ENCODE peak calls at places on chromosomes 7 and 10, in six cellular contexts. One of them, this sample, is unnamed. For H3K4me1, the result is how much of the 10 kb centered on the place peaks cover.

GRCh38 chr7:98879198-98879988 is 1.1 kb downstream of the TRRAP start:
- DNase-seq in endodermal cell: peak
- DNase-seq in sigmoid colon: no peak
- DNase-seq in endothelial cell of umbilical vein: no peak
- DNase-seq in HCT116: peak
- DNase-seq in Caco-2: peak
- DNase-seq in this sample: no peak

GRCh38 chr7:66050337-66050957 is 25.2 kb upstream of the ASL start:
- DNase-seq in Caco-2: no peak
- DNase-seq in endothelial cell of umbilical vein: no peak
- DNase-seq in sigmoid colon: no peak
- DNase-seq in HCT116: no peak
- DNase-seq in endodermal cell: no peak
- DNase-seq in this sample: no peak

GRCh38 chr10:57624066-57624465 is 643.6 kb downstream of the IPMK start:
- DNase-seq in Caco-2: no peak
- DNase-seq in HCT116: no peak
- DNase-seq in endothelial cell of umbilical vein: no peak
- DNase-seq in endodermal cell: no peak
- DNase-seq in sigmoid colon: no peak
- DNase-seq in this sample: no peak

GRCh38 chr7:97317575-97317974 is 200.1 kb downstream of the SDHAF3 start:
- DNase-seq in endodermal cell: no peak
- DNase-seq in endothelial cell of umbilical vein: no peak
- DNase-seq in HCT116: no peak
- DNase-seq in sigmoid colon: no peak
- DNase-seq in Caco-2: no peak
- DNase-seq in this sample: no peak

GRCh38 chr7:34991938-34992840 is 45.1 kb downstream of the DPY19L1 start:
- DNase-seq in Caco-2: no peak
- DNase-seq in HCT116: peak
- DNase-seq in endothelial cell of umbilical vein: peak
- DNase-seq in sigmoid colon: no peak
- DNase-seq in endodermal cell: no peak
- DNase-seq in this sample: no peak

GRCh38 chr7:16753932-16754571 is 497 bp downstream of the TSPAN13 start:
- DNase-seq in HCT116: no peak
- DNase-seq in endodermal cell: peak
- DNase-seq in Caco-2: peak
- DNase-seq in sigmoid colon: no peak
- DNase-seq in endothelial cell of umbilical vein: peak
- DNase-seq in this sample: peak

GRCh38 chr7:84923348-84923747 is 263.5 kb downstream of the SEMA3D start:
- DNase-seq in Caco-2: no peak
- DNase-seq in endodermal cell: no peak
- DNase-seq in sigmoid colon: no peak
- DNase-seq in endothelial cell of umbilical vein: no peak
- DNase-seq in HCT116: no peak
- DNase-seq in this sample: no peak

GRCh38 chr10:6704891-6705290 is 124.8 kb upstream of the PRKCQ start:
- DNase-seq in endothelial cell of umbilical vein: no peak
- DNase-seq in HCT116: no peak
- DNase-seq in endodermal cell: no peak
- DNase-seq in Caco-2: no peak
- DNase-seq in sigmoid colon: no peak
- DNase-seq in this sample: no peak

GRCh38 chr10:86179961-86180360 is 186.6 kb downstream of the GRID1 start:
- DNase-seq in endothelial cell of umbilical vein: no peak
- DNase-seq in sigmoid colon: no peak
- DNase-seq in endodermal cell: no peak
- DNase-seq in HCT116: no peak
- DNase-seq in Caco-2: no peak
- DNase-seq in this sample: no peak

GRCh38 chr7:123784263-123784662 is 35.5 kb upstream of the WASL start:
- DNase-seq in HCT116: no peak
- DNase-seq in endothelial cell of umbilical vein: peak
- DNase-seq in Caco-2: no peak
- DNase-seq in sigmoid colon: no peak
- DNase-seq in endodermal cell: no peak
- DNase-seq in this sample: no peak

GRCh38 chr7:91342402-91342801 is 78.2 kb downstream of the FZD1 start:
- DNase-seq in HCT116: no peak
- DNase-seq in sigmoid colon: no peak
- DNase-seq in endodermal cell: no peak
- DNase-seq in Caco-2: no peak
- DNase-seq in endothelial cell of umbilical vein: no peak
- DNase-seq in this sample: no peak

GRCh38 chr7:41096921-41097320 is 606.0 kb downstream of the INHBA start:
- DNase-seq in HCT116: no peak
- DNase-seq in sigmoid colon: no peak
- DNase-seq in endothelial cell of umbilical vein: no peak
- DNase-seq in Caco-2: no peak
- DNase-seq in endodermal cell: no peak
- DNase-seq in this sample: no peak

GRCh38 chr10:4678023-4678950 is 147.7 kb upstream of the AKR1E2 start:
- DNase-seq in HCT116: no peak
- DNase-seq in sigmoid colon: no peak
- DNase-seq in endodermal cell: no peak
- DNase-seq in endothelial cell of umbilical vein: peak
- DNase-seq in Caco-2: no peak
- DNase-seq in this sample: no peak

GRCh38 chr7:13904689-13905088 is 84.8 kb downstream of the ETV1 start:
- DNase-seq in Caco-2: no peak
- DNase-seq in endothelial cell of umbilical vein: no peak
- DNase-seq in HCT116: no peak
- DNase-seq in endodermal cell: no peak
- DNase-seq in sigmoid colon: no peak
- DNase-seq in this sample: no peak

GRCh38 chr10:5975641-5976473 is 1.5 kb downstream of the IL15RA start:
- DNase-seq in endodermal cell: no peak
- DNase-seq in HCT116: no peak
- DNase-seq in Caco-2: no peak
- DNase-seq in endothelial cell of umbilical vein: peak
- DNase-seq in sigmoid colon: peak
- DNase-seq in this sample: peak

GRCh38 chr7:1678571-1679325 is 8.7 kb downstream of the ELFN1 start:
- DNase-seq in Caco-2: no peak
- DNase-seq in sigmoid colon: peak
- DNase-seq in endodermal cell: peak
- DNase-seq in HCT116: no peak
- DNase-seq in endothelial cell of umbilical vein: no peak
- DNase-seq in this sample: no peak

GRCh38 chr10:117929321-117930067 is 117.2 kb downstream of the RAB11FIP2 start:
- DNase-seq in HCT116: no peak
- DNase-seq in sigmoid colon: no peak
- DNase-seq in Caco-2: peak
- DNase-seq in endodermal cell: peak
- DNase-seq in endothelial cell of umbilical vein: no peak
- DNase-seq in this sample: no peak
- TF ChIP-seq CTCF in HCT116: no peak
- TF ChIP-seq CTCF in sigmoid colon: no peak
- TF ChIP-seq CTCF in Caco-2: peak
- TF ChIP-seq CTCF in endodermal cell: no peak
- TF ChIP-seq CTCF in endothelial cell of umbilical vein: peak
- TF ChIP-seq CTCF in this sample: no peak

DNA sequence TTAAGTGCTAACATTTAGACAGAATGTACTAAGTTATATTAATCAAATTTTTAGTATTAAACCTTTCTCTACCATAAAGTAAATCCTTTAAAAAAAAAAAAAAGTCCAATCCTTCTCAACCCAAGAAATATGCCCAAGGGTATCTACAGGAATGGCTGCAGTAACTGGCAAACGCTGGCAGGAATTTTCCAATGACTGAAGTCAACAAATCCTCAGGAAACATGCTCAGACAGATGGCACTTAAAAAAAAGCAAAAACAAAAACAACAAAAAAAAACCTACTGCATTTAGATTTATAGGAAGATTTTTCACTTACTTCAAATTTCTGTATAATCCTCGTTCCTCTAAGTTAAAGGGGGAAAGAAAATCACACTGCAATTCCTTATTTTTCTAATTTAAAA is 666 bp downstream of the SVIL start:
- DNase-seq in endothelial cell of umbilical vein: peak
- DNase-seq in sigmoid colon: no peak
- DNase-seq in HCT116: no peak
- DNase-seq in Caco-2: no peak
- DNase-seq in endodermal cell: no peak
- DNase-seq in this sample: no peak
- H3K4me1 ChIP-seq in endothelial cell of umbilical vein: under half
- H3K4me1 ChIP-seq in sigmoid colon: under half
- H3K4me1 ChIP-seq in HCT116: half or more
- H3K4me1 ChIP-seq in Caco-2: half or more
- H3K4me1 ChIP-seq in endodermal cell: under half
- H3K4me1 ChIP-seq in this sample: under half

DNA sequence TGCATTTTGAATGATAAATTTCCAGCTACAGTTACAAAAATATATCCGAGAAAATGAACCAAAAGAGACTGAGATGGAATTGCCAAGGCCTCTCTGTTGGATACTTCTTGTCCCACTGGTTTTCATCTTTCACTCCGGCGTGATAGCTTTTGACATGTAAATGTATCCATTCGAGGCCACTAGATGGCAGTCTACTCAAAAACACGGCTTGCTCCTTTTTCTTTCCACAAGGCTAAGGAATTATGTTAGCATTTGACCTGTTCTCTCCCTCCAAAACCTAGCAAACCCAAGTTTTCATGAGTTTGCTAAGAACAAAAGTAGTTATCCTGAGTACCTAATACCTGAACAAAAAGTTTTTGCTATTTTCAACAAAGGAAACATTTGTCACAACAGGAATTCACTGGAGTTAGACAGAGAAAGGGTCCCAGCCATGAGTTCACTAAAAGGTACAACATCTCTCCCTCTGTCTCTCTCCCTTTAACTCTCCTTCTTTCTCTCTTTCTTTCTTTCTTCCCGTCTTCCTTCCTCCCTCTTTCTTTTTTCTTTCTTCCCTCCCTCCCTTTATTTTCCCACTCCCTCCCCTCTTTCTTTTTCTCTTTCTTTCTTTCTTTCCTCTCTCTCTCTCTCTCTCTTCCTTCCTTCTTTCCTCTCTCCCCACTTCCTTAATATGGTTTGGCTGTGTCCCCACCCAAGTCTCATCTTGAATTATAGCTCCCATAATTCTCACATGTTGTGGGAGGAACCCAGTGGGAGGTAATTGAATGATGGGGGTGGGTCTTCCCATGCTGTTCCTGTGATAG is 207.9 kb upstream of the MYO3A start:
- DNase-seq in sigmoid colon: no peak
- DNase-seq in Caco-2: peak
- DNase-seq in endothelial cell of umbilical vein: peak
- DNase-seq in HCT116: peak
- DNase-seq in endodermal cell: peak
- DNase-seq in this sample: no peak
- TF ChIP-seq CTCF in sigmoid colon: peak
- TF ChIP-seq CTCF in Caco-2: peak
- TF ChIP-seq CTCF in endothelial cell of umbilical vein: peak
- TF ChIP-seq CTCF in HCT116: peak
- TF ChIP-seq CTCF in endodermal cell: peak
- TF ChIP-seq CTCF in this sample: peak

DNA sequence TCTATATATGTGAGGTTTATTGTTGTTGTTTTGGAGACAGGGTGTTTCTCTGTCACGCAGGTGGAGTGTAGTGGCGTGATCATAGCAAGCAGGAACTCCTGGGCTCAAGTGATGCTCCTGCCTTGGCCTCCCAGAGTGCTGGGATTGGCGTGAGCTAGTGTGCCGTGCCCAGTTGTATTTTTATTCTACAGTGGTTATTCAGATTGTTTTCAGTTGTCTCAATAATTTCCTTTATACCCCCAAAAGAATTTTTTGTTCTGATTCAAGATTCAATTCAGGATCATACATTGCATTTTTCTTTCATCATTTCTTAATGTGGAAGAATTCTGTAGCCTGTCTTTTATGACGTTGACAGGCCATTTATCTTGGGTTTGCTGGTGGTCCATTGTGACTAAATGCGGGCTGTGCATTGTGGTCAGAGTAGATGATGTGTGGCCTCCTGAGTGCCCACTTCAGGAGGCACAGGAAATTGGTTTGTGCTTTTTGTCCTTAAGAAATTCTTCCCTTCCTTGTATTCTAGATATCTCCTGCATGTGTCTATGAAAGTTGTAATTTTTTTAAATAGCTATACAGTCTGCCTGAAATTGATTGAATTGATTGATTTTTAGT is 22.9 kb downstream of the RBM33 start:
- DNase-seq in HCT116: no peak
- DNase-seq in Caco-2: no peak
- DNase-seq in endodermal cell: no peak
- DNase-seq in sigmoid colon: no peak
- DNase-seq in endothelial cell of umbilical vein: no peak
- DNase-seq in this sample: no peak
- H3K4me1 ChIP-seq in HCT116: under half
- H3K4me1 ChIP-seq in Caco-2: under half
- H3K4me1 ChIP-seq in endodermal cell: under half
- H3K4me1 ChIP-seq in sigmoid colon: under half
- H3K4me1 ChIP-seq in endothelial cell of umbilical vein: under half
- H3K4me1 ChIP-seq in this sample: half or more

DNA sequence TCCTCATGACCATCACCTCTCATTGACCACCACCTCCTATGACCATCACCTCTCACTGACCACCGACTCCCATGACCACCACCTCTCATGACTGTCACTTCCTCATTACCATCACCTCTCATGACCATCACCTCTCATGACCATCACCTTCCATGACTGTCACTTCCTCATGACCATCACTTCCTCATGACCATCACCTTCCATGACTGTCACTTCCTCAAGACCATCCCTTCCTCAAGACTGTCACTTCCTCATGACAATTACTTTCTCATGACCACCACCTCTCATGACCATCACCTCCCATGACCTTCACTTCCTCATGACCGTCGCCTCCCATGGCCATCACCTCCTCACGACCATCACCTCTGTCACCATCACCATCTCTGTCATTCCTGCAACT is 51.5 kb downstream of the PDGFA start:
- DNase-seq in HCT116: no peak
- DNase-seq in endothelial cell of umbilical vein: no peak
- DNase-seq in Caco-2: no peak
- DNase-seq in sigmoid colon: no peak
- DNase-seq in endodermal cell: no peak
- DNase-seq in this sample: no peak
- TF ChIP-seq CTCF in HCT116: no peak
- TF ChIP-seq CTCF in endothelial cell of umbilical vein: no peak
- TF ChIP-seq CTCF in Caco-2: no peak
- TF ChIP-seq CTCF in sigmoid colon: no peak
- TF ChIP-seq CTCF in endodermal cell: no peak
- TF ChIP-seq CTCF in this sample: no peak

GRCh38 chr7:80826520-80827237 is 92.2 kb downstream of the SEMA3C start:
- DNase-seq in sigmoid colon: no peak
- DNase-seq in endodermal cell: no peak
- DNase-seq in endothelial cell of umbilical vein: no peak
- DNase-seq in Caco-2: no peak
- DNase-seq in HCT116: peak
- DNase-seq in this sample: no peak
- H3K4me1 ChIP-seq in sigmoid colon: under half
- H3K4me1 ChIP-seq in endodermal cell: under half
- H3K4me1 ChIP-seq in endothelial cell of umbilical vein: under half
- H3K4me1 ChIP-seq in Caco-2: under half
- H3K4me1 ChIP-seq in HCT116: under half
- H3K4me1 ChIP-seq in this sample: under half

This sample was measured in lower lobe of right lung.